ENCODE peak calls at places on chromosomes 7 and 10, in nine cellular contexts. One of them, this sample, is unnamed.

GRCh38 chr7:27697861-27698430 is 35.3 kb upstream of the HIBADH start:
- DNase-seq in activated CD4-positive, alpha-beta T cell treated with anti-CD3 and anti-CD28 coated beads for 4 hours: no peak
- DNase-seq in IMR-90: peak; percentile 49
- DNase-seq in NCI-H1105 treated with DMSO at 0.1 percent for 48 hours: no peak
- DNase-seq in NCI-H1092 treated with DMSO at 0.1 percent for 48 hours: no peak
- DNase-seq in stimulated activated CD4-positive, alpha-beta T cell treated with anti-CD3 and anti-CD28 coated beads, Interleukin-4, amount 100 ng/mL, for 24 hours: no peak
- DNase-seq in NCI-H524: no peak
- DNase-seq in ureter: peak; percentile 50
- DNase-seq in left ventricle myocardium inferior: no peak
- DNase-seq in this sample: peak; percentile 89

GRCh38 chr10:124259139-124259825 is 159.4 kb downstream of the OAT start:
- DNase-seq in activated CD4-positive, alpha-beta T cell treated with anti-CD3 and anti-CD28 coated beads for 4 hours: no peak
- DNase-seq in IMR-90: no peak
- DNase-seq in NCI-H1105 treated with DMSO at 0.1 percent for 48 hours: no peak
- DNase-seq in NCI-H1092 treated with DMSO at 0.1 percent for 48 hours: no peak
- DNase-seq in stimulated activated CD4-positive, alpha-beta T cell treated with anti-CD3 and anti-CD28 coated beads, Interleukin-4, amount 100 ng/mL, for 24 hours: no peak
- DNase-seq in NCI-H524: no peak
- DNase-seq in ureter: no peak
- DNase-seq in left ventricle myocardium inferior: no peak
- DNase-seq in this sample: peak; percentile 28

GRCh38 chr10:79579361-79579760 is 19.2 kb upstream of the SFTPA2 start:
- DNase-seq in activated CD4-positive, alpha-beta T cell treated with anti-CD3 and anti-CD28 coated beads for 4 hours: no peak
- DNase-seq in IMR-90: no peak
- DNase-seq in NCI-H1105 treated with DMSO at 0.1 percent for 48 hours: no peak
- DNase-seq in NCI-H1092 treated with DMSO at 0.1 percent for 48 hours: no peak
- DNase-seq in stimulated activated CD4-positive, alpha-beta T cell treated with anti-CD3 and anti-CD28 coated beads, Interleukin-4, amount 100 ng/mL, for 24 hours: no peak
- DNase-seq in NCI-H524: no peak
- DNase-seq in ureter: no peak
- DNase-seq in left ventricle myocardium inferior: no peak
- DNase-seq in this sample: no peak

GRCh38 chr10:118802126-118802793 is 47.5 kb upstream of the CACUL1 start:
- DNase-seq in activated CD4-positive, alpha-beta T cell treated with anti-CD3 and anti-CD28 coated beads for 4 hours: no peak
- DNase-seq in IMR-90: no peak
- DNase-seq in NCI-H1105 treated with DMSO at 0.1 percent for 48 hours: no peak
- DNase-seq in NCI-H1092 treated with DMSO at 0.1 percent for 48 hours: no peak
- DNase-seq in stimulated activated CD4-positive, alpha-beta T cell treated with anti-CD3 and anti-CD28 coated beads, Interleukin-4, amount 100 ng/mL, for 24 hours: no peak
- DNase-seq in NCI-H524: no peak
- DNase-seq in ureter: no peak
- DNase-seq in left ventricle myocardium inferior: no peak
- DNase-seq in this sample: no peak

GRCh38 chr7:12623885-12624498 is 53.5 kb downstream of the SCIN start:
- DNase-seq in activated CD4-positive, alpha-beta T cell treated with anti-CD3 and anti-CD28 coated beads for 4 hours: no peak
- DNase-seq in IMR-90: peak; percentile 31
- DNase-seq in NCI-H1105 treated with DMSO at 0.1 percent for 48 hours: peak; percentile 58
- DNase-seq in NCI-H1092 treated with DMSO at 0.1 percent for 48 hours: peak; percentile 57
- DNase-seq in stimulated activated CD4-positive, alpha-beta T cell treated with anti-CD3 and anti-CD28 coated beads, Interleukin-4, amount 100 ng/mL, for 24 hours: no peak
- DNase-seq in NCI-H524: no peak
- DNase-seq in ureter: no peak
- DNase-seq in left ventricle myocardium inferior: no peak
- DNase-seq in this sample: peak; percentile 2

GRCh38 chr10:22631646-22632278 is 82.6 kb downstream of the PIP4K2A start:
- DNase-seq in activated CD4-positive, alpha-beta T cell treated with anti-CD3 and anti-CD28 coated beads for 4 hours: no peak
- DNase-seq in IMR-90: peak; percentile 50
- DNase-seq in NCI-H1105 treated with DMSO at 0.1 percent for 48 hours: no peak
- DNase-seq in NCI-H1092 treated with DMSO at 0.1 percent for 48 hours: no peak
- DNase-seq in stimulated activated CD4-positive, alpha-beta T cell treated with anti-CD3 and anti-CD28 coated beads, Interleukin-4, amount 100 ng/mL, for 24 hours: no peak
- DNase-seq in NCI-H524: no peak
- DNase-seq in ureter: no peak
- DNase-seq in left ventricle myocardium inferior: no peak
- DNase-seq in this sample: no peak

GRCh38 chr10:30436688-30437038 is 2.7 kb downstream of the MAP3K8 start:
- DNase-seq in activated CD4-positive, alpha-beta T cell treated with anti-CD3 and anti-CD28 coated beads for 4 hours: no peak
- DNase-seq in IMR-90: no peak
- DNase-seq in NCI-H1105 treated with DMSO at 0.1 percent for 48 hours: no peak
- DNase-seq in NCI-H1092 treated with DMSO at 0.1 percent for 48 hours: no peak
- DNase-seq in stimulated activated CD4-positive, alpha-beta T cell treated with anti-CD3 and anti-CD28 coated beads, Interleukin-4, amount 100 ng/mL, for 24 hours: no peak
- DNase-seq in NCI-H524: no peak
- DNase-seq in ureter: no peak
- DNase-seq in left ventricle myocardium inferior: no peak
- DNase-seq in this sample: no peak

GRCh38 chr10:47458466-47459154 is 25.3 kb downstream of the ANXA8 start:
- DNase-seq in activated CD4-positive, alpha-beta T cell treated with anti-CD3 and anti-CD28 coated beads for 4 hours: no peak
- DNase-seq in IMR-90: peak; percentile 87
- DNase-seq in NCI-H1105 treated with DMSO at 0.1 percent for 48 hours: no peak
- DNase-seq in NCI-H1092 treated with DMSO at 0.1 percent for 48 hours: no peak
- DNase-seq in stimulated activated CD4-positive, alpha-beta T cell treated with anti-CD3 and anti-CD28 coated beads, Interleukin-4, amount 100 ng/mL, for 24 hours: no peak
- DNase-seq in NCI-H524: no peak
- DNase-seq in ureter: no peak
- DNase-seq in left ventricle myocardium inferior: no peak
- DNase-seq in this sample: no peak

GRCh38 chr7:151816562-151817314 is 60.2 kb downstream of the PRKAG2 start:
- DNase-seq in activated CD4-positive, alpha-beta T cell treated with anti-CD3 and anti-CD28 coated beads for 4 hours: no peak
- DNase-seq in IMR-90: no peak
- DNase-seq in NCI-H1105 treated with DMSO at 0.1 percent for 48 hours: no peak
- DNase-seq in NCI-H1092 treated with DMSO at 0.1 percent for 48 hours: no peak
- DNase-seq in stimulated activated CD4-positive, alpha-beta T cell treated with anti-CD3 and anti-CD28 coated beads, Interleukin-4, amount 100 ng/mL, for 24 hours: no peak
- DNase-seq in NCI-H524: no peak
- DNase-seq in ureter: no peak
- DNase-seq in left ventricle myocardium inferior: no peak
- DNase-seq in this sample: no peak

GRCh38 chr7:81173766-81174281 is 255.0 kb upstream of the SEMA3C start:
- DNase-seq in activated CD4-positive, alpha-beta T cell treated with anti-CD3 and anti-CD28 coated beads for 4 hours: no peak
- DNase-seq in IMR-90: peak; percentile 87
- DNase-seq in NCI-H1105 treated with DMSO at 0.1 percent for 48 hours: no peak
- DNase-seq in NCI-H1092 treated with DMSO at 0.1 percent for 48 hours: no peak
- DNase-seq in stimulated activated CD4-positive, alpha-beta T cell treated with anti-CD3 and anti-CD28 coated beads, Interleukin-4, amount 100 ng/mL, for 24 hours: no peak
- DNase-seq in NCI-H524: no peak
- DNase-seq in ureter: no peak
- DNase-seq in left ventricle myocardium inferior: no peak
- DNase-seq in this sample: no peak

GRCh38 chr10:100829933-100830727 is 82.6 kb upstream of the SLF2 start:
- DNase-seq in activated CD4-positive, alpha-beta T cell treated with anti-CD3 and anti-CD28 coated beads for 4 hours: no peak
- DNase-seq in IMR-90: no peak
- DNase-seq in NCI-H1105 treated with DMSO at 0.1 percent for 48 hours: no peak
- DNase-seq in NCI-H1092 treated with DMSO at 0.1 percent for 48 hours: no peak
- DNase-seq in stimulated activated CD4-positive, alpha-beta T cell treated with anti-CD3 and anti-CD28 coated beads, Interleukin-4, amount 100 ng/mL, for 24 hours: no peak
- DNase-seq in NCI-H524: no peak
- DNase-seq in ureter: no peak
- DNase-seq in left ventricle myocardium inferior: no peak
- DNase-seq in this sample: no peak

GRCh38 chr7:143381427-143382125 is 431 bp downstream of the ZYX start:
- DNase-seq in activated CD4-positive, alpha-beta T cell treated with anti-CD3 and anti-CD28 coated beads for 4 hours: peak; percentile 24
- DNase-seq in IMR-90: peak; percentile 79
- DNase-seq in NCI-H1105 treated with DMSO at 0.1 percent for 48 hours: peak; percentile 52
- DNase-seq in NCI-H1092 treated with DMSO at 0.1 percent for 48 hours: no peak
- DNase-seq in stimulated activated CD4-positive, alpha-beta T cell treated with anti-CD3 and anti-CD28 coated beads, Interleukin-4, amount 100 ng/mL, for 24 hours: no peak
- DNase-seq in NCI-H524: no peak
- DNase-seq in ureter: peak; percentile 82
- DNase-seq in left ventricle myocardium inferior: peak; percentile 83
- DNase-seq in this sample: no peak

GRCh38 chr10:128751284-128751683 is 625.1 kb upstream of the MKI67 start:
- DNase-seq in activated CD4-positive, alpha-beta T cell treated with anti-CD3 and anti-CD28 coated beads for 4 hours: no peak
- DNase-seq in IMR-90: no peak
- DNase-seq in NCI-H1105 treated with DMSO at 0.1 percent for 48 hours: no peak
- DNase-seq in NCI-H1092 treated with DMSO at 0.1 percent for 48 hours: no peak
- DNase-seq in stimulated activated CD4-positive, alpha-beta T cell treated with anti-CD3 and anti-CD28 coated beads, Interleukin-4, amount 100 ng/mL, for 24 hours: no peak
- DNase-seq in NCI-H524: no peak
- DNase-seq in ureter: no peak
- DNase-seq in left ventricle myocardium inferior: no peak
- DNase-seq in this sample: no peak

GRCh38 chr7:132450188-132450587 is 126.1 kb downstream of the PLXNA4 start:
- DNase-seq in activated CD4-positive, alpha-beta T cell treated with anti-CD3 and anti-CD28 coated beads for 4 hours: no peak
- DNase-seq in IMR-90: no peak
- DNase-seq in NCI-H1105 treated with DMSO at 0.1 percent for 48 hours: no peak
- DNase-seq in NCI-H1092 treated with DMSO at 0.1 percent for 48 hours: no peak
- DNase-seq in stimulated activated CD4-positive, alpha-beta T cell treated with anti-CD3 and anti-CD28 coated beads, Interleukin-4, amount 100 ng/mL, for 24 hours: peak; percentile 41
- DNase-seq in NCI-H524: no peak
- DNase-seq in ureter: no peak
- DNase-seq in left ventricle myocardium inferior: no peak
- DNase-seq in this sample: no peak

GRCh38 chr7:6148724-6149360 is 117.7 kb downstream of the ANKRD61 start:
- DNase-seq in activated CD4-positive, alpha-beta T cell treated with anti-CD3 and anti-CD28 coated beads for 4 hours: no peak
- DNase-seq in IMR-90: no peak
- DNase-seq in NCI-H1105 treated with DMSO at 0.1 percent for 48 hours: no peak
- DNase-seq in NCI-H1092 treated with DMSO at 0.1 percent for 48 hours: no peak
- DNase-seq in stimulated activated CD4-positive, alpha-beta T cell treated with anti-CD3 and anti-CD28 coated beads, Interleukin-4, amount 100 ng/mL, for 24 hours: no peak
- DNase-seq in NCI-H524: no peak
- DNase-seq in ureter: no peak
- DNase-seq in left ventricle myocardium inferior: no peak
- DNase-seq in this sample: no peak

GRCh38 chr10:72259491-72260214 is 14.1 kb upstream of the DDIT4 start:
- DNase-seq in activated CD4-positive, alpha-beta T cell treated with anti-CD3 and anti-CD28 coated beads for 4 hours: no peak
- DNase-seq in IMR-90: peak; percentile 80
- DNase-seq in NCI-H1105 treated with DMSO at 0.1 percent for 48 hours: no peak
- DNase-seq in NCI-H1092 treated with DMSO at 0.1 percent for 48 hours: no peak
- DNase-seq in stimulated activated CD4-positive, alpha-beta T cell treated with anti-CD3 and anti-CD28 coated beads, Interleukin-4, amount 100 ng/mL, for 24 hours: peak; percentile 28
- DNase-seq in NCI-H524: no peak
- DNase-seq in ureter: no peak
- DNase-seq in left ventricle myocardium inferior: no peak
- DNase-seq in this sample: no peak

GRCh38 chr7:188727-189500 is 3.5 kb upstream of the FAM20C start:
- DNase-seq in activated CD4-positive, alpha-beta T cell treated with anti-CD3 and anti-CD28 coated beads for 4 hours: no peak
- DNase-seq in IMR-90: no peak
- DNase-seq in NCI-H1105 treated with DMSO at 0.1 percent for 48 hours: no peak
- DNase-seq in NCI-H1092 treated with DMSO at 0.1 percent for 48 hours: no peak
- DNase-seq in stimulated activated CD4-positive, alpha-beta T cell treated with anti-CD3 and anti-CD28 coated beads, Interleukin-4, amount 100 ng/mL, for 24 hours: no peak
- DNase-seq in NCI-H524: no peak
- DNase-seq in ureter: no peak
- DNase-seq in left ventricle myocardium inferior: no peak
- DNase-seq in this sample: no peak

GRCh38 chr7:159061674-159062212 is 82.9 kb downstream of the VIPR2 start:
- DNase-seq in activated CD4-positive, alpha-beta T cell treated with anti-CD3 and anti-CD28 coated beads for 4 hours: no peak
- DNase-seq in IMR-90: no peak
- DNase-seq in NCI-H1105 treated with DMSO at 0.1 percent for 48 hours: no peak
- DNase-seq in NCI-H1092 treated with DMSO at 0.1 percent for 48 hours: no peak
- DNase-seq in stimulated activated CD4-positive, alpha-beta T cell treated with anti-CD3 and anti-CD28 coated beads, Interleukin-4, amount 100 ng/mL, for 24 hours: no peak
- DNase-seq in NCI-H524: no peak
- DNase-seq in ureter: no peak
- DNase-seq in left ventricle myocardium inferior: no peak
- DNase-seq in this sample: no peak

GRCh38 chr10:73117976-73118743 is 7.9 kb downstream of the NUDT13 start:
- DNase-seq in activated CD4-positive, alpha-beta T cell treated with anti-CD3 and anti-CD28 coated beads for 4 hours: no peak
- DNase-seq in IMR-90: peak; percentile 67
- DNase-seq in NCI-H1105 treated with DMSO at 0.1 percent for 48 hours: no peak
- DNase-seq in NCI-H1092 treated with DMSO at 0.1 percent for 48 hours: no peak
- DNase-seq in stimulated activated CD4-positive, alpha-beta T cell treated with anti-CD3 and anti-CD28 coated beads, Interleukin-4, amount 100 ng/mL, for 24 hours: no peak
- DNase-seq in NCI-H524: no peak
- DNase-seq in ureter: no peak
- DNase-seq in left ventricle myocardium inferior: no peak
- DNase-seq in this sample: peak; percentile 28

GRCh38 chr7:90850516-90850915 is 254.4 kb downstream of the CDK14 start:
- DNase-seq in activated CD4-positive, alpha-beta T cell treated with anti-CD3 and anti-CD28 coated beads for 4 hours: no peak
- DNase-seq in IMR-90: no peak
- DNase-seq in NCI-H1105 treated with DMSO at 0.1 percent for 48 hours: no peak
- DNase-seq in NCI-H1092 treated with DMSO at 0.1 percent for 48 hours: peak; percentile 36
- DNase-seq in stimulated activated CD4-positive, alpha-beta T cell treated with anti-CD3 and anti-CD28 coated beads, Interleukin-4, amount 100 ng/mL, for 24 hours: no peak
- DNase-seq in NCI-H524: peak; percentile 95
- DNase-seq in ureter: no peak
- DNase-seq in left ventricle myocardium inferior: no peak
- DNase-seq in this sample: no peak

GRCh38 chr10:102434251-102434913 is 2.0 kb upstream of the CUEDC2 start:
- DNase-seq in activated CD4-positive, alpha-beta T cell treated with anti-CD3 and anti-CD28 coated beads for 4 hours: no peak
- DNase-seq in IMR-90: peak; percentile 64
- DNase-seq in NCI-H1105 treated with DMSO at 0.1 percent for 48 hours: no peak
- DNase-seq in NCI-H1092 treated with DMSO at 0.1 percent for 48 hours: no peak
- DNase-seq in stimulated activated CD4-positive, alpha-beta T cell treated with anti-CD3 and anti-CD28 coated beads, Interleukin-4, amount 100 ng/mL, for 24 hours: no peak
- DNase-seq in NCI-H524: no peak
- DNase-seq in ureter: no peak
- DNase-seq in left ventricle myocardium inferior: no peak
- DNase-seq in this sample: peak; percentile 30

GRCh38 chr10:71597821-71598498 is 121.6 kb downstream of the C10orf105 start:
- DNase-seq in activated CD4-positive, alpha-beta T cell treated with anti-CD3 and anti-CD28 coated beads for 4 hours: no peak
- DNase-seq in IMR-90: no peak
- DNase-seq in NCI-H1105 treated with DMSO at 0.1 percent for 48 hours: no peak
- DNase-seq in NCI-H1092 treated with DMSO at 0.1 percent for 48 hours: no peak
- DNase-seq in stimulated activated CD4-positive, alpha-beta T cell treated with anti-CD3 and anti-CD28 coated beads, Interleukin-4, amount 100 ng/mL, for 24 hours: no peak
- DNase-seq in NCI-H524: no peak
- DNase-seq in ureter: peak; percentile 50
- DNase-seq in left ventricle myocardium inferior: peak; percentile 32
- DNase-seq in this sample: peak; percentile 93

GRCh38 chr7:12583181-12583580 is 12.7 kb downstream of the SCIN start:
- DNase-seq in activated CD4-positive, alpha-beta T cell treated with anti-CD3 and anti-CD28 coated beads for 4 hours: no peak
- DNase-seq in IMR-90: no peak
- DNase-seq in NCI-H1105 treated with DMSO at 0.1 percent for 48 hours: no peak
- DNase-seq in NCI-H1092 treated with DMSO at 0.1 percent for 48 hours: no peak
- DNase-seq in stimulated activated CD4-positive, alpha-beta T cell treated with anti-CD3 and anti-CD28 coated beads, Interleukin-4, amount 100 ng/mL, for 24 hours: no peak
- DNase-seq in NCI-H524: no peak
- DNase-seq in ureter: no peak
- DNase-seq in left ventricle myocardium inferior: no peak
- DNase-seq in this sample: peak; percentile 85

GRCh38 chr10:6273351-6273750 is 70.6 kb downstream of the PFKFB3 start:
- DNase-seq in activated CD4-positive, alpha-beta T cell treated with anti-CD3 and anti-CD28 coated beads for 4 hours: no peak
- DNase-seq in IMR-90: no peak
- DNase-seq in NCI-H1105 treated with DMSO at 0.1 percent for 48 hours: no peak
- DNase-seq in NCI-H1092 treated with DMSO at 0.1 percent for 48 hours: no peak
- DNase-seq in stimulated activated CD4-positive, alpha-beta T cell treated with anti-CD3 and anti-CD28 coated beads, Interleukin-4, amount 100 ng/mL, for 24 hours: no peak
- DNase-seq in NCI-H524: no peak
- DNase-seq in ureter: no peak
- DNase-seq in left ventricle myocardium inferior: no peak
- DNase-seq in this sample: no peak

GRCh38 chr7:129281163-129281562 is 56.3 kb downstream of the AHCYL2 start:
- DNase-seq in activated CD4-positive, alpha-beta T cell treated with anti-CD3 and anti-CD28 coated beads for 4 hours: no peak
- DNase-seq in IMR-90: no peak
- DNase-seq in NCI-H1105 treated with DMSO at 0.1 percent for 48 hours: no peak
- DNase-seq in NCI-H1092 treated with DMSO at 0.1 percent for 48 hours: no peak
- DNase-seq in stimulated activated CD4-positive, alpha-beta T cell treated with anti-CD3 and anti-CD28 coated beads, Interleukin-4, amount 100 ng/mL, for 24 hours: no peak
- DNase-seq in NCI-H524: no peak
- DNase-seq in ureter: no peak
- DNase-seq in left ventricle myocardium inferior: no peak
- DNase-seq in this sample: no peak

GRCh38 chr10:30647089-30647488 is 17.5 kb upstream of the LYZL2 start:
- DNase-seq in activated CD4-positive, alpha-beta T cell treated with anti-CD3 and anti-CD28 coated beads for 4 hours: no peak
- DNase-seq in IMR-90: no peak
- DNase-seq in NCI-H1105 treated with DMSO at 0.1 percent for 48 hours: no peak
- DNase-seq in NCI-H1092 treated with DMSO at 0.1 percent for 48 hours: no peak
- DNase-seq in stimulated activated CD4-positive, alpha-beta T cell treated with anti-CD3 and anti-CD28 coated beads, Interleukin-4, amount 100 ng/mL, for 24 hours: no peak
- DNase-seq in NCI-H524: no peak
- DNase-seq in ureter: no peak
- DNase-seq in left ventricle myocardium inferior: no peak
- DNase-seq in this sample: no peak

GRCh38 chr7:148397555-148397954 is 193.0 kb upstream of the C7orf33 start:
- DNase-seq in activated CD4-positive, alpha-beta T cell treated with anti-CD3 and anti-CD28 coated beads for 4 hours: no peak
- DNase-seq in IMR-90: no peak
- DNase-seq in NCI-H1105 treated with DMSO at 0.1 percent for 48 hours: peak; percentile 4
- DNase-seq in NCI-H1092 treated with DMSO at 0.1 percent for 48 hours: no peak
- DNase-seq in stimulated activated CD4-positive, alpha-beta T cell treated with anti-CD3 and anti-CD28 coated beads, Interleukin-4, amount 100 ng/mL, for 24 hours: no peak
- DNase-seq in NCI-H524: no peak
- DNase-seq in ureter: no peak
- DNase-seq in left ventricle myocardium inferior: no peak
- DNase-seq in this sample: no peak

GRCh38 chr10:77877461-77878344 is 48.9 kb downstream of the DLG5 start:
- DNase-seq in activated CD4-positive, alpha-beta T cell treated with anti-CD3 and anti-CD28 coated beads for 4 hours: no peak
- DNase-seq in IMR-90: peak; percentile 82
- DNase-seq in NCI-H1105 treated with DMSO at 0.1 percent for 48 hours: no peak
- DNase-seq in NCI-H1092 treated with DMSO at 0.1 percent for 48 hours: no peak
- DNase-seq in stimulated activated CD4-positive, alpha-beta T cell treated with anti-CD3 and anti-CD28 coated beads, Interleukin-4, amount 100 ng/mL, for 24 hours: peak; percentile 5
- DNase-seq in NCI-H524: no peak
- DNase-seq in ureter: peak; percentile 66
- DNase-seq in left ventricle myocardium inferior: peak; percentile 28
- DNase-seq in this sample: peak; percentile 77

GRCh38 chr7:140966561-140967234 is 42.0 kb upstream of the BRAF start:
- DNase-seq in activated CD4-positive, alpha-beta T cell treated with anti-CD3 and anti-CD28 coated beads for 4 hours: no peak
- DNase-seq in IMR-90: no peak
- DNase-seq in NCI-H1105 treated with DMSO at 0.1 percent for 48 hours: no peak
- DNase-seq in NCI-H1092 treated with DMSO at 0.1 percent for 48 hours: no peak
- DNase-seq in stimulated activated CD4-positive, alpha-beta T cell treated with anti-CD3 and anti-CD28 coated beads, Interleukin-4, amount 100 ng/mL, for 24 hours: no peak
- DNase-seq in NCI-H524: no peak
- DNase-seq in ureter: no peak
- DNase-seq in left ventricle myocardium inferior: no peak
- DNase-seq in this sample: no peak

GRCh38 chr10:83957168-83957750 is 182.1 kb upstream of the GHITM start:
- DNase-seq in activated CD4-positive, alpha-beta T cell treated with anti-CD3 and anti-CD28 coated beads for 4 hours: no peak
- DNase-seq in IMR-90: no peak
- DNase-seq in NCI-H1105 treated with DMSO at 0.1 percent for 48 hours: no peak
- DNase-seq in NCI-H1092 treated with DMSO at 0.1 percent for 48 hours: no peak
- DNase-seq in stimulated activated CD4-positive, alpha-beta T cell treated with anti-CD3 and anti-CD28 coated beads, Interleukin-4, amount 100 ng/mL, for 24 hours: no peak
- DNase-seq in NCI-H524: no peak
- DNase-seq in ureter: no peak
- DNase-seq in left ventricle myocardium inferior: no peak
- DNase-seq in this sample: no peak

GRCh38 chr10:28155726-28156125 is 147.1 kb downstream of the MPP7 start:
- DNase-seq in activated CD4-positive, alpha-beta T cell treated with anti-CD3 and anti-CD28 coated beads for 4 hours: no peak
- DNase-seq in IMR-90: no peak
- DNase-seq in NCI-H1105 treated with DMSO at 0.1 percent for 48 hours: no peak
- DNase-seq in NCI-H1092 treated with DMSO at 0.1 percent for 48 hours: no peak
- DNase-seq in stimulated activated CD4-positive, alpha-beta T cell treated with anti-CD3 and anti-CD28 coated beads, Interleukin-4, amount 100 ng/mL, for 24 hours: no peak
- DNase-seq in NCI-H524: no peak
- DNase-seq in ureter: no peak
- DNase-seq in left ventricle myocardium inferior: no peak
- DNase-seq in this sample: no peak

This sample was measured in MV-4-11.